ENCODE peak calls at places on chromosomes 1 and 21, in six cellular contexts. H is A549, A is bronchial epithelial cell, O is breast epithelium, D is endodermal cell, U is fibroblast of the aortic adventitia. T is an unnamed sample.

GRCh38 chr1:74481607-74482006 is 30.8 kb downstream of the LRRC53 start:
- DNase-seq in H (no peak), A (no peak), O (no peak), D (no peak), U (no peak), T (no peak)

GRCh38 chr1:192600264-192600663 is 24.7 kb downstream of the RGS1 start:
- DNase-seq in H (no peak), A (peak), O (no peak), D (no peak), U (no peak), T (no peak)

GRCh38 chr1:167258858-167259257 is 38.2 kb downstream of the POU2F1 start:
- DNase-seq in H (no peak), A (no peak), O (no peak), D (no peak), U (no peak), T (no peak)

GRCh38 chr1:32274646-32275340 is 17.1 kb upstream of the HDAC1 start:
- DNase-seq in H (no peak), A (no peak), O (no peak), D (peak), U (no peak), T (no peak)

GRCh38 chr1:1617925-1618324 is 2.6 kb downstream of the MIB2 start:
- DNase-seq in H (no peak), A (no peak), O (no peak), D (no peak), U (no peak), T (no peak)

GRCh38 chr1:39576016-39576657 is 453 bp downstream of the PABPC4 start:
- DNase-seq in H (no peak), A (no peak), O (no peak), D (peak), U (no peak), T (no peak)

GRCh38 chr1:221336141-221336540 is 405.7 kb downstream of the DUSP10 start:
- DNase-seq in H (no peak), A (no peak), O (no peak), D (no peak), U (peak), T (no peak)

GRCh38 chr1:47991698-47992097 is 5.5 kb downstream of the TRABD2B start:
- DNase-seq in H (no peak), A (no peak), O (no peak), D (no peak), U (peak), T (no peak)

GRCh38 chr1:52294580-52294979 is 71.4 kb downstream of the CC2D1B start:
- DNase-seq in H (no peak), A (peak), O (no peak), D (no peak), U (peak), T (no peak)

GRCh38 chr1:1489861-1490260 is 18.3 kb downstream of the ATAD3B start:
- DNase-seq in H (no peak), A (no peak), O (no peak), D (no peak), U (no peak), T (no peak)

GRCh38 chr1:29043270-29043971 is 80.3 kb downstream of the TMEM200B start:
- DNase-seq in H (no peak), A (no peak), O (no peak), D (no peak), U (peak), T (no peak)

GRCh38 chr1:211198111-211198510 is 61.1 kb upstream of the RCOR3 start:
- DNase-seq in H (peak), A (peak), O (no peak), D (no peak), U (peak), T (no peak)

GRCh38 chr1:157111396-157112165 is 12.0 kb upstream of the ETV3L start:
- DNase-seq in H (no peak), A (no peak), O (peak), D (peak), U (no peak), T (no peak)

GRCh38 chr1:154158307-154159125 is 3.6 kb upstream of the NUP210L start:
- DNase-seq in H (no peak), A (no peak), O (no peak), D (no peak), U (no peak), T (no peak)

GRCh38 chr1:192445849-192446489 is 129.2 kb downstream of the RGS21 start:
- DNase-seq in H (peak), A (peak), O (no peak), D (peak), U (peak), T (no peak)

GRCh38 chr1:155989992-155990325 is 11.6 kb upstream of the ARHGEF2 start:
- DNase-seq in H (no peak), A (no peak), O (no peak), D (no peak), U (no peak), T (no peak)

GRCh38 chr1:248841702-248842395 is 3.8 kb downstream of the ZNF672 start:
- DNase-seq in H (peak), A (peak), O (no peak), D (peak), U (peak), T (no peak)

GRCh38 chr1:216836316-216836715 is 113.1 kb upstream of the ESRRG start:
- DNase-seq in H (no peak), A (no peak), O (no peak), D (no peak), U (no peak), T (no peak)

GRCh38 chr21:41926068-41926806 is 27.6 kb downstream of the C2CD2 start:
- DNase-seq in H (no peak), A (peak), O (peak), D (peak), U (peak), T (no peak)

DNA sequence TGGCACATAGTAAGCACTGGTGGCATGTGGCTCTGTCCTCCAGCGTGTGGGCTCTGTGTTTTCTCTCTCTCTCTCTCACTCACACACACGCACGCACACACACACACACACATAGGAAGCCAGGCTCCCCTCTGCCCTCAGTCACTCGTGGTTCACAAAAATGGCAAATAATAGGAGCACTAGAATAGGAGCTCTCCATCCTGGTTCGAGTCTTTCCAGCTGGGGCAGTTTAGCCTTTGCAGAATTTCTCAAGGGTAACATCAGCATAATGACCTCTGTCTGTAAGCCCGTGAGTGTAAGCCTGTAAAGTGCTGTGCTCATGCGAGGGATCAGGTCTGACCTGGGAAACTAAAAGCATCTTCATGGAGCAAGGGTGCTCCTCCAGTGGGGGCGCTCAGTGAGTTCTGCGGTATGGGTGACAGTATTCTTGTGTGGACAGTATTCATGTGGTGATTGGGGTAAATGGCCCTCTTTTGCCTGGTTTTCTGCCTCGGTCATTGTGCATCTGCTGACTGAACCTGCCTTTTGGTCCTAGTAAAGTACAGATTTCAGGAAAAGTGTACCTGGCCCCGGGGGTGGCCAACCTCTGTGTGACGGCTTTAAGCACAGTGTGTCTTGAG is 839 bp upstream of the ZC3H12A start:
- DNase-seq in H (peak), A (no peak), O (peak), D (no peak), U (peak), T (no peak)
- TF ChIP-seq CTCF in H (peak), A (no peak), O (no peak), D (peak), U (peak), T (no peak)

DNA sequence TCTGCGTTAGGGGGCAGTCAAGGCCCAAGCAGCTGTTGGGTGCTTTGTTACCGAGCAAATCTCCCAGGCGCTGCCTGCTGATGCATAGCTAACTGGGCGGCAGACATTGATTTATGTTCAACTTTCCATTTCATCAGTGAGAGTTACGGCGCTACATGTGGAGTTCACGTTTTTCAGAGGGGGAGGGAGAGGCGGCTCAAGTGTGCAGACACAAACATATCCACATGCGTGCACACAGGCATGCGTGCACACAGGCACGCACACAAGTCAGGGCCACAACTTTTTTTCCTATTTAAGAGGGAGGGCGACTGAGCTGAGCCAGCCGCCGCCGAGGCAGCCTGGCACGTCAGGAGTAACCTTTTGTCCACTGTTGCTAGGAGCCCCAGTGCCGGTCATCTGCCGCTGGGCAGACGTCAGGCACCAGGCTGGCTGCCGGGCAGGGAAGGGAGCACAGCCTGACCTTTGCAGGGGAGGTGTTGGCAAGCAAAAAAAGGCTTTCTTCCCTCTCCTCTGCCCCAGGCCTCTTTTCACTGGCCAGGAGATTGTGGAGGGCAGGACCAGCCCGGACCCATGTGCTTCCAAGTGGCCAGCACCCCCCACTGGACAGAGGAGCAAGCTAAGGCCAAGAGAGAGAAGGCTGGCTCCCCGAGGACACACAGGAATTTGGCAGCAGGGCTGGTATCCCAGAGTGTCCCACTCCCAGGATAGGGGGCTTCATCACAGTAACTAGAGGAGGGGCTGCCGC is 73.3 kb downstream of the MRPL37 start:
- DNase-seq in H (no peak), A (no peak), O (peak), D (peak), U (peak), T (peak)
- H3K4me3 ChIP-seq in H (no peak), A (no peak), O (no peak), D (no peak), U (peak), T (peak)

GRCh38 chr21:25421327-25422028 is 185.8 kb downstream of the MRPL39 start:
- DNase-seq in H (peak), A (peak), O (no peak), D (peak), U (peak), T (no peak)
- TF ChIP-seq CTCF in H (no peak), A (peak), O (no peak), D (peak), U (peak), T (peak)

DNA sequence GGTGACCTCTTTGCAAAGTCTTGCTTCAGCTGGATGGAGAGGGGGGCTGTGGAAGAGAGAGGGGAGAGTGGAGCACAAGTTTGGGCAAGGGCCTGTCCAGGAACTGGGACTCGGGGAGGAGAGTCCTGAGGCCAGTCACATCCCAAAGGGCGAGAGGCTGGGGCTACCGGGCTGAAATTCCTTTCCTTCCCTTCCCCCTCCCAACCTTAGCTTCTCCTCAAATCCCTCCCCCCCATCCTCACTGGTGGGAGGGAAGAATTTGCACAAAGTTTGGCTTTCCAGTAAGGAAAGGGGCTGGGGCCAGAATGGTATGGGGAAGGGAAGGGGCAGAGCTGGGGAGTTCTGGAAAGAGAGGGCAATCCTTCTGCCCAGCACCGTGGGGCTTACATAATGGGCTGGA is 854 bp downstream of the CNTN2 start:
- DNase-seq in H (no peak), A (no peak), O (no peak), D (no peak), U (no peak), T (no peak)
- H3K4me3 ChIP-seq in H (no peak), A (no peak), O (no peak), D (no peak), U (no peak), T (no peak)

GRCh38 chr21:34132202-34132601 is 58.8 kb downstream of the MRPS6 start:
- DNase-seq in H (no peak), A (no peak), O (no peak), D (no peak), U (no peak), T (no peak)

GRCh38 chr21:34133392-34133791 is 60.0 kb downstream of the MRPS6 start:
- DNase-seq in H (no peak), A (no peak), O (no peak), D (no peak), U (no peak), T (no peak)

GRCh38 chr21:34135330-34135729 is 62.0 kb downstream of the MRPS6 start:
- DNase-seq in H (no peak), A (no peak), O (no peak), D (no peak), U (no peak), T (no peak)

GRCh38 chr21:34132905-34133304 is 59.5 kb downstream of the MRPS6 start:
- DNase-seq in H (no peak), A (no peak), O (no peak), D (no peak), U (no peak), T (no peak)

GRCh38 chr21:34133802-34134201 is 60.4 kb downstream of the MRPS6 start:
- DNase-seq in H (no peak), A (no peak), O (no peak), D (no peak), U (no peak), T (no peak)
- TF ChIP-seq CTCF in H (no peak), A (peak), O (peak), D (peak), U (peak), T (peak)

GRCh38 chr21:26962516-26963305 is 4.2 kb downstream of the ADAMTS5 start:
- DNase-seq in H (no peak), A (no peak), O (no peak), D (no peak), U (peak), T (no peak)
- H3K4me3 ChIP-seq in H (no peak), A (no peak), O (peak), D (no peak), U (peak), T (no peak)

T was measured in thoracic aorta.